ENCODE peak calls at places on chromosomes 5 and 9, in ten cellular contexts. One of them, this sample, is unnamed.

GRCh38 chr9:86405926-86406325 is 51.7 kb upstream of the TUT7 start:
- DNase-seq in GM19239: no peak
- DNase-seq in stimulated activated CD4-positive, alpha-beta T cell treated with anti-CD3 and anti-CD28 coated beads, Interleukin-2, amount 100 ng/mL, for 4 hours: peak
- DNase-seq in colonic mucosa: no peak
- DNase-seq in CD8-positive, alpha-beta memory T cell: no peak
- DNase-seq in RWPE1: peak
- DNase-seq in activated naive CD8-positive, alpha-beta T cell treated with anti-CD3 and anti-CD28 coated beads, Interleukin-2, amount 50 U/mL, for 16 hours: no peak
- DNase-seq in iPS-NIHi11: no peak
- DNase-seq in LHCN-M2: peak
- DNase-seq in hepatocyte: peak
- DNase-seq in this sample: no peak

GRCh38 chr5:91307023-91307422 is 76.1 kb downstream of the ARRDC3 start:
- DNase-seq in GM19239: no peak
- DNase-seq in stimulated activated CD4-positive, alpha-beta T cell treated with anti-CD3 and anti-CD28 coated beads, Interleukin-2, amount 100 ng/mL, for 4 hours: no peak
- DNase-seq in colonic mucosa: no peak
- DNase-seq in CD8-positive, alpha-beta memory T cell: no peak
- DNase-seq in RWPE1: peak
- DNase-seq in activated naive CD8-positive, alpha-beta T cell treated with anti-CD3 and anti-CD28 coated beads, Interleukin-2, amount 50 U/mL, for 16 hours: no peak
- DNase-seq in iPS-NIHi11: no peak
- DNase-seq in LHCN-M2: peak
- DNase-seq in hepatocyte: no peak
- DNase-seq in this sample: no peak

GRCh38 chr5:143701476-143701875 is 110.5 kb upstream of the HMHB1 start:
- DNase-seq in GM19239: no peak
- DNase-seq in stimulated activated CD4-positive, alpha-beta T cell treated with anti-CD3 and anti-CD28 coated beads, Interleukin-2, amount 100 ng/mL, for 4 hours: no peak
- DNase-seq in colonic mucosa: no peak
- DNase-seq in CD8-positive, alpha-beta memory T cell: no peak
- DNase-seq in RWPE1: no peak
- DNase-seq in activated naive CD8-positive, alpha-beta T cell treated with anti-CD3 and anti-CD28 coated beads, Interleukin-2, amount 50 U/mL, for 16 hours: no peak
- DNase-seq in iPS-NIHi11: no peak
- DNase-seq in LHCN-M2: no peak
- DNase-seq in hepatocyte: no peak
- DNase-seq in this sample: no peak

GRCh38 chr5:170749911-170750431 is 33.6 kb upstream of the GABRP start:
- DNase-seq in GM19239: no peak
- DNase-seq in stimulated activated CD4-positive, alpha-beta T cell treated with anti-CD3 and anti-CD28 coated beads, Interleukin-2, amount 100 ng/mL, for 4 hours: no peak
- DNase-seq in colonic mucosa: peak
- DNase-seq in CD8-positive, alpha-beta memory T cell: no peak
- DNase-seq in RWPE1: no peak
- DNase-seq in activated naive CD8-positive, alpha-beta T cell treated with anti-CD3 and anti-CD28 coated beads, Interleukin-2, amount 50 U/mL, for 16 hours: no peak
- DNase-seq in iPS-NIHi11: no peak
- DNase-seq in LHCN-M2: no peak
- DNase-seq in hepatocyte: no peak
- DNase-seq in this sample: no peak

GRCh38 chr9:78032599-78033457 is 1.2 kb upstream of the GNAQ start:
- DNase-seq in GM19239: no peak
- DNase-seq in stimulated activated CD4-positive, alpha-beta T cell treated with anti-CD3 and anti-CD28 coated beads, Interleukin-2, amount 100 ng/mL, for 4 hours: no peak
- DNase-seq in colonic mucosa: peak
- DNase-seq in CD8-positive, alpha-beta memory T cell: no peak
- DNase-seq in RWPE1: no peak
- DNase-seq in activated naive CD8-positive, alpha-beta T cell treated with anti-CD3 and anti-CD28 coated beads, Interleukin-2, amount 50 U/mL, for 16 hours: no peak
- DNase-seq in iPS-NIHi11: no peak
- DNase-seq in LHCN-M2: no peak
- DNase-seq in hepatocyte: peak
- DNase-seq in this sample: peak

GRCh38 chr9:134344068-134344820 is 18.0 kb downstream of the RXRA start:
- DNase-seq in GM19239: no peak
- DNase-seq in stimulated activated CD4-positive, alpha-beta T cell treated with anti-CD3 and anti-CD28 coated beads, Interleukin-2, amount 100 ng/mL, for 4 hours: no peak
- DNase-seq in colonic mucosa: no peak
- DNase-seq in CD8-positive, alpha-beta memory T cell: no peak
- DNase-seq in RWPE1: no peak
- DNase-seq in activated naive CD8-positive, alpha-beta T cell treated with anti-CD3 and anti-CD28 coated beads, Interleukin-2, amount 50 U/mL, for 16 hours: no peak
- DNase-seq in iPS-NIHi11: peak
- DNase-seq in LHCN-M2: no peak
- DNase-seq in hepatocyte: no peak
- DNase-seq in this sample: no peak

GRCh38 chr5:33369470-33370134 is 71.2 kb upstream of the TARS1 start:
- DNase-seq in GM19239: no peak
- DNase-seq in stimulated activated CD4-positive, alpha-beta T cell treated with anti-CD3 and anti-CD28 coated beads, Interleukin-2, amount 100 ng/mL, for 4 hours: no peak
- DNase-seq in colonic mucosa: no peak
- DNase-seq in CD8-positive, alpha-beta memory T cell: no peak
- DNase-seq in RWPE1: no peak
- DNase-seq in activated naive CD8-positive, alpha-beta T cell treated with anti-CD3 and anti-CD28 coated beads, Interleukin-2, amount 50 U/mL, for 16 hours: no peak
- DNase-seq in iPS-NIHi11: no peak
- DNase-seq in LHCN-M2: peak
- DNase-seq in hepatocyte: no peak
- DNase-seq in this sample: no peak

GRCh38 chr5:179438041-179438441 is 92.8 kb upstream of the ADAMTS2 start:
- DNase-seq in GM19239: no peak
- DNase-seq in stimulated activated CD4-positive, alpha-beta T cell treated with anti-CD3 and anti-CD28 coated beads, Interleukin-2, amount 100 ng/mL, for 4 hours: no peak
- DNase-seq in colonic mucosa: no peak
- DNase-seq in CD8-positive, alpha-beta memory T cell: no peak
- DNase-seq in RWPE1: no peak
- DNase-seq in activated naive CD8-positive, alpha-beta T cell treated with anti-CD3 and anti-CD28 coated beads, Interleukin-2, amount 50 U/mL, for 16 hours: no peak
- DNase-seq in iPS-NIHi11: no peak
- DNase-seq in LHCN-M2: no peak
- DNase-seq in hepatocyte: peak
- DNase-seq in this sample: no peak

GRCh38 chr5:83636141-83636540 is 84.5 kb downstream of the HAPLN1 start:
- DNase-seq in GM19239: no peak
- DNase-seq in stimulated activated CD4-positive, alpha-beta T cell treated with anti-CD3 and anti-CD28 coated beads, Interleukin-2, amount 100 ng/mL, for 4 hours: no peak
- DNase-seq in colonic mucosa: no peak
- DNase-seq in CD8-positive, alpha-beta memory T cell: no peak
- DNase-seq in RWPE1: no peak
- DNase-seq in activated naive CD8-positive, alpha-beta T cell treated with anti-CD3 and anti-CD28 coated beads, Interleukin-2, amount 50 U/mL, for 16 hours: no peak
- DNase-seq in iPS-NIHi11: no peak
- DNase-seq in LHCN-M2: no peak
- DNase-seq in hepatocyte: no peak
- DNase-seq in this sample: no peak

GRCh38 chr5:60633336-60633735 is 66.6 kb downstream of the DEPDC1B start:
- DNase-seq in GM19239: no peak
- DNase-seq in stimulated activated CD4-positive, alpha-beta T cell treated with anti-CD3 and anti-CD28 coated beads, Interleukin-2, amount 100 ng/mL, for 4 hours: no peak
- DNase-seq in colonic mucosa: no peak
- DNase-seq in CD8-positive, alpha-beta memory T cell: no peak
- DNase-seq in RWPE1: peak
- DNase-seq in activated naive CD8-positive, alpha-beta T cell treated with anti-CD3 and anti-CD28 coated beads, Interleukin-2, amount 50 U/mL, for 16 hours: no peak
- DNase-seq in iPS-NIHi11: no peak
- DNase-seq in LHCN-M2: peak
- DNase-seq in hepatocyte: peak
- DNase-seq in this sample: no peak

GRCh38 chr9:125763373-125763772 is 16.2 kb downstream of the PBX3 start:
- DNase-seq in GM19239: no peak
- DNase-seq in stimulated activated CD4-positive, alpha-beta T cell treated with anti-CD3 and anti-CD28 coated beads, Interleukin-2, amount 100 ng/mL, for 4 hours: no peak
- DNase-seq in colonic mucosa: no peak
- DNase-seq in CD8-positive, alpha-beta memory T cell: no peak
- DNase-seq in RWPE1: peak
- DNase-seq in activated naive CD8-positive, alpha-beta T cell treated with anti-CD3 and anti-CD28 coated beads, Interleukin-2, amount 50 U/mL, for 16 hours: no peak
- DNase-seq in iPS-NIHi11: peak
- DNase-seq in LHCN-M2: peak
- DNase-seq in hepatocyte: peak
- DNase-seq in this sample: no peak

GRCh38 chr9:99023831-99024230 is 80.1 kb downstream of the COL15A1 start:
- DNase-seq in GM19239: no peak
- DNase-seq in stimulated activated CD4-positive, alpha-beta T cell treated with anti-CD3 and anti-CD28 coated beads, Interleukin-2, amount 100 ng/mL, for 4 hours: no peak
- DNase-seq in colonic mucosa: no peak
- DNase-seq in CD8-positive, alpha-beta memory T cell: no peak
- DNase-seq in RWPE1: no peak
- DNase-seq in activated naive CD8-positive, alpha-beta T cell treated with anti-CD3 and anti-CD28 coated beads, Interleukin-2, amount 50 U/mL, for 16 hours: no peak
- DNase-seq in iPS-NIHi11: peak
- DNase-seq in LHCN-M2: peak
- DNase-seq in hepatocyte: peak
- DNase-seq in this sample: no peak

GRCh38 chr9:97398999-97399758 is 12.7 kb upstream of the TDRD7 start:
- DNase-seq in GM19239: peak
- DNase-seq in stimulated activated CD4-positive, alpha-beta T cell treated with anti-CD3 and anti-CD28 coated beads, Interleukin-2, amount 100 ng/mL, for 4 hours: peak
- DNase-seq in colonic mucosa: peak
- DNase-seq in CD8-positive, alpha-beta memory T cell: peak
- DNase-seq in RWPE1: peak
- DNase-seq in activated naive CD8-positive, alpha-beta T cell treated with anti-CD3 and anti-CD28 coated beads, Interleukin-2, amount 50 U/mL, for 16 hours: peak
- DNase-seq in iPS-NIHi11: peak
- DNase-seq in LHCN-M2: peak
- DNase-seq in hepatocyte: peak
- DNase-seq in this sample: peak

GRCh38 chr5:10251409-10251808 is 1.3 kb downstream of the CCT5 start:
- DNase-seq in GM19239: no peak
- DNase-seq in stimulated activated CD4-positive, alpha-beta T cell treated with anti-CD3 and anti-CD28 coated beads, Interleukin-2, amount 100 ng/mL, for 4 hours: no peak
- DNase-seq in colonic mucosa: no peak
- DNase-seq in CD8-positive, alpha-beta memory T cell: no peak
- DNase-seq in RWPE1: no peak
- DNase-seq in activated naive CD8-positive, alpha-beta T cell treated with anti-CD3 and anti-CD28 coated beads, Interleukin-2, amount 50 U/mL, for 16 hours: no peak
- DNase-seq in iPS-NIHi11: no peak
- DNase-seq in LHCN-M2: no peak
- DNase-seq in hepatocyte: no peak
- DNase-seq in this sample: no peak

GRCh38 chr9:69397384-69398214 is 72.6 kb downstream of the ENTREP1 start:
- DNase-seq in GM19239: no peak
- DNase-seq in stimulated activated CD4-positive, alpha-beta T cell treated with anti-CD3 and anti-CD28 coated beads, Interleukin-2, amount 100 ng/mL, for 4 hours: no peak
- DNase-seq in colonic mucosa: no peak
- DNase-seq in CD8-positive, alpha-beta memory T cell: no peak
- DNase-seq in RWPE1: no peak
- DNase-seq in activated naive CD8-positive, alpha-beta T cell treated with anti-CD3 and anti-CD28 coated beads, Interleukin-2, amount 50 U/mL, for 16 hours: no peak
- DNase-seq in iPS-NIHi11: no peak
- DNase-seq in LHCN-M2: peak
- DNase-seq in hepatocyte: no peak
- DNase-seq in this sample: no peak

GRCh38 chr5:125700380-125700856 is 722.8 kb upstream of the GRAMD2B start:
- DNase-seq in GM19239: no peak
- DNase-seq in stimulated activated CD4-positive, alpha-beta T cell treated with anti-CD3 and anti-CD28 coated beads, Interleukin-2, amount 100 ng/mL, for 4 hours: no peak
- DNase-seq in colonic mucosa: peak
- DNase-seq in CD8-positive, alpha-beta memory T cell: no peak
- DNase-seq in RWPE1: no peak
- DNase-seq in activated naive CD8-positive, alpha-beta T cell treated with anti-CD3 and anti-CD28 coated beads, Interleukin-2, amount 50 U/mL, for 16 hours: no peak
- DNase-seq in iPS-NIHi11: no peak
- DNase-seq in LHCN-M2: peak
- DNase-seq in hepatocyte: peak
- DNase-seq in this sample: no peak

GRCh38 chr9:115109486-115109885 is 8.5 kb downstream of the TNC start:
- DNase-seq in GM19239: no peak
- DNase-seq in stimulated activated CD4-positive, alpha-beta T cell treated with anti-CD3 and anti-CD28 coated beads, Interleukin-2, amount 100 ng/mL, for 4 hours: no peak
- DNase-seq in colonic mucosa: no peak
- DNase-seq in CD8-positive, alpha-beta memory T cell: no peak
- DNase-seq in RWPE1: peak
- DNase-seq in activated naive CD8-positive, alpha-beta T cell treated with anti-CD3 and anti-CD28 coated beads, Interleukin-2, amount 50 U/mL, for 16 hours: no peak
- DNase-seq in iPS-NIHi11: no peak
- DNase-seq in LHCN-M2: peak
- DNase-seq in hepatocyte: peak
- DNase-seq in this sample: no peak

GRCh38 chr5:33148076-33148501 is 292.7 kb upstream of the TARS1 start:
- DNase-seq in GM19239: no peak
- DNase-seq in stimulated activated CD4-positive, alpha-beta T cell treated with anti-CD3 and anti-CD28 coated beads, Interleukin-2, amount 100 ng/mL, for 4 hours: no peak
- DNase-seq in colonic mucosa: no peak
- DNase-seq in CD8-positive, alpha-beta memory T cell: no peak
- DNase-seq in RWPE1: peak
- DNase-seq in activated naive CD8-positive, alpha-beta T cell treated with anti-CD3 and anti-CD28 coated beads, Interleukin-2, amount 50 U/mL, for 16 hours: no peak
- DNase-seq in iPS-NIHi11: no peak
- DNase-seq in LHCN-M2: peak
- DNase-seq in hepatocyte: peak
- DNase-seq in this sample: no peak

GRCh38 chr9:136567651-136568287 is 21.9 kb upstream of the NOTCH1 start:
- DNase-seq in GM19239: no peak
- DNase-seq in stimulated activated CD4-positive, alpha-beta T cell treated with anti-CD3 and anti-CD28 coated beads, Interleukin-2, amount 100 ng/mL, for 4 hours: no peak
- DNase-seq in colonic mucosa: no peak
- DNase-seq in CD8-positive, alpha-beta memory T cell: no peak
- DNase-seq in RWPE1: peak
- DNase-seq in activated naive CD8-positive, alpha-beta T cell treated with anti-CD3 and anti-CD28 coated beads, Interleukin-2, amount 50 U/mL, for 16 hours: no peak
- DNase-seq in iPS-NIHi11: no peak
- DNase-seq in LHCN-M2: peak
- DNase-seq in hepatocyte: peak
- DNase-seq in this sample: no peak

GRCh38 chr5:75275147-75275546 is 38.5 kb upstream of the ANKRD31 start:
- DNase-seq in GM19239: no peak
- DNase-seq in stimulated activated CD4-positive, alpha-beta T cell treated with anti-CD3 and anti-CD28 coated beads, Interleukin-2, amount 100 ng/mL, for 4 hours: no peak
- DNase-seq in colonic mucosa: no peak
- DNase-seq in CD8-positive, alpha-beta memory T cell: no peak
- DNase-seq in RWPE1: no peak
- DNase-seq in activated naive CD8-positive, alpha-beta T cell treated with anti-CD3 and anti-CD28 coated beads, Interleukin-2, amount 50 U/mL, for 16 hours: no peak
- DNase-seq in iPS-NIHi11: no peak
- DNase-seq in LHCN-M2: no peak
- DNase-seq in hepatocyte: no peak
- DNase-seq in this sample: no peak

GRCh38 chr5:126267435-126267834 is 155.8 kb upstream of the GRAMD2B start:
- DNase-seq in GM19239: no peak
- DNase-seq in stimulated activated CD4-positive, alpha-beta T cell treated with anti-CD3 and anti-CD28 coated beads, Interleukin-2, amount 100 ng/mL, for 4 hours: no peak
- DNase-seq in colonic mucosa: peak
- DNase-seq in CD8-positive, alpha-beta memory T cell: no peak
- DNase-seq in RWPE1: no peak
- DNase-seq in activated naive CD8-positive, alpha-beta T cell treated with anti-CD3 and anti-CD28 coated beads, Interleukin-2, amount 50 U/mL, for 16 hours: no peak
- DNase-seq in iPS-NIHi11: no peak
- DNase-seq in LHCN-M2: peak
- DNase-seq in hepatocyte: peak
- DNase-seq in this sample: no peak

GRCh38 chr9:138038244-138038671 is 160.7 kb downstream of the CACNA1B start:
- DNase-seq in GM19239: no peak
- DNase-seq in stimulated activated CD4-positive, alpha-beta T cell treated with anti-CD3 and anti-CD28 coated beads, Interleukin-2, amount 100 ng/mL, for 4 hours: no peak
- DNase-seq in colonic mucosa: peak
- DNase-seq in CD8-positive, alpha-beta memory T cell: no peak
- DNase-seq in RWPE1: no peak
- DNase-seq in activated naive CD8-positive, alpha-beta T cell treated with anti-CD3 and anti-CD28 coated beads, Interleukin-2, amount 50 U/mL, for 16 hours: no peak
- DNase-seq in iPS-NIHi11: no peak
- DNase-seq in LHCN-M2: no peak
- DNase-seq in hepatocyte: no peak
- DNase-seq in this sample: no peak

GRCh38 chr5:174412941-174413340 is 311.4 kb upstream of the MSX2 start:
- DNase-seq in GM19239: no peak
- DNase-seq in stimulated activated CD4-positive, alpha-beta T cell treated with anti-CD3 and anti-CD28 coated beads, Interleukin-2, amount 100 ng/mL, for 4 hours: no peak
- DNase-seq in colonic mucosa: no peak
- DNase-seq in CD8-positive, alpha-beta memory T cell: no peak
- DNase-seq in RWPE1: no peak
- DNase-seq in activated naive CD8-positive, alpha-beta T cell treated with anti-CD3 and anti-CD28 coated beads, Interleukin-2, amount 50 U/mL, for 16 hours: no peak
- DNase-seq in iPS-NIHi11: no peak
- DNase-seq in LHCN-M2: no peak
- DNase-seq in hepatocyte: no peak
- DNase-seq in this sample: no peak

GRCh38 chr5:40841068-40841805 is at the start of gene CARD6:
- DNase-seq in GM19239: no peak
- DNase-seq in stimulated activated CD4-positive, alpha-beta T cell treated with anti-CD3 and anti-CD28 coated beads, Interleukin-2, amount 100 ng/mL, for 4 hours: no peak
- DNase-seq in colonic mucosa: no peak
- DNase-seq in CD8-positive, alpha-beta memory T cell: no peak
- DNase-seq in RWPE1: no peak
- DNase-seq in activated naive CD8-positive, alpha-beta T cell treated with anti-CD3 and anti-CD28 coated beads, Interleukin-2, amount 50 U/mL, for 16 hours: no peak
- DNase-seq in iPS-NIHi11: no peak
- DNase-seq in LHCN-M2: peak
- DNase-seq in hepatocyte: peak
- DNase-seq in this sample: no peak

GRCh38 chr9:93673271-93673843 is 97.0 kb downstream of the PHF2 start:
- DNase-seq in GM19239: no peak
- DNase-seq in stimulated activated CD4-positive, alpha-beta T cell treated with anti-CD3 and anti-CD28 coated beads, Interleukin-2, amount 100 ng/mL, for 4 hours: no peak
- DNase-seq in colonic mucosa: peak
- DNase-seq in CD8-positive, alpha-beta memory T cell: no peak
- DNase-seq in RWPE1: no peak
- DNase-seq in activated naive CD8-positive, alpha-beta T cell treated with anti-CD3 and anti-CD28 coated beads, Interleukin-2, amount 50 U/mL, for 16 hours: no peak
- DNase-seq in iPS-NIHi11: no peak
- DNase-seq in LHCN-M2: peak
- DNase-seq in hepatocyte: no peak
- DNase-seq in this sample: no peak

GRCh38 chr9:136725612-136726011 is 13.2 kb downstream of the DIPK1B start:
- DNase-seq in GM19239: no peak
- DNase-seq in stimulated activated CD4-positive, alpha-beta T cell treated with anti-CD3 and anti-CD28 coated beads, Interleukin-2, amount 100 ng/mL, for 4 hours: no peak
- DNase-seq in colonic mucosa: no peak
- DNase-seq in CD8-positive, alpha-beta memory T cell: no peak
- DNase-seq in RWPE1: peak
- DNase-seq in activated naive CD8-positive, alpha-beta T cell treated with anti-CD3 and anti-CD28 coated beads, Interleukin-2, amount 50 U/mL, for 16 hours: no peak
- DNase-seq in iPS-NIHi11: no peak
- DNase-seq in LHCN-M2: no peak
- DNase-seq in hepatocyte: peak
- DNase-seq in this sample: no peak

GRCh38 chr9:75471549-75472114 is 383.3 kb downstream of the OSTF1 start:
- DNase-seq in GM19239: no peak
- DNase-seq in stimulated activated CD4-positive, alpha-beta T cell treated with anti-CD3 and anti-CD28 coated beads, Interleukin-2, amount 100 ng/mL, for 4 hours: no peak
- DNase-seq in colonic mucosa: no peak
- DNase-seq in CD8-positive, alpha-beta memory T cell: no peak
- DNase-seq in RWPE1: no peak
- DNase-seq in activated naive CD8-positive, alpha-beta T cell treated with anti-CD3 and anti-CD28 coated beads, Interleukin-2, amount 50 U/mL, for 16 hours: no peak
- DNase-seq in iPS-NIHi11: no peak
- DNase-seq in LHCN-M2: no peak
- DNase-seq in hepatocyte: no peak
- DNase-seq in this sample: no peak

GRCh38 chr5:123617561-123617960 is 105.6 kb downstream of the CSNK1G3 start:
- DNase-seq in GM19239: no peak
- DNase-seq in stimulated activated CD4-positive, alpha-beta T cell treated with anti-CD3 and anti-CD28 coated beads, Interleukin-2, amount 100 ng/mL, for 4 hours: no peak
- DNase-seq in colonic mucosa: no peak
- DNase-seq in CD8-positive, alpha-beta memory T cell: no peak
- DNase-seq in RWPE1: no peak
- DNase-seq in activated naive CD8-positive, alpha-beta T cell treated with anti-CD3 and anti-CD28 coated beads, Interleukin-2, amount 50 U/mL, for 16 hours: no peak
- DNase-seq in iPS-NIHi11: no peak
- DNase-seq in LHCN-M2: no peak
- DNase-seq in hepatocyte: no peak
- DNase-seq in this sample: no peak